ENCODE peak calls at places on chromosomes 13 and 19, in five cellular contexts. M is Panc1; E is heart right ventricle; P is CD8-positive, alpha-beta T cell; Z is endodermal cell. U is an unnamed sample. For H3K4me1, the result is how much of the 10 kb centered on the place peaks cover.

GRCh38 chr19:35228177-35228930 is at the start of gene FAM187B:
- DNase-seq in M (no peak), E (no peak), P (no peak), Z (no peak), U (peak)

GRCh38 chr13:97495678-97496077 is 61.7 kb downstream of the RAP2A start:
- DNase-seq in M (no peak), E (no peak), P (no peak), Z (peak), U (no peak)

GRCh38 chr19:40413291-40413994 is at the start of gene PRX:
- DNase-seq in M (no peak), E (no peak), P (no peak), Z (peak), U (no peak)

GRCh38 chr13:24500977-24501376 is 11.6 kb downstream of the PARP4 start:
- DNase-seq in M (no peak), E (no peak), P (no peak), Z (no peak), U (no peak)

GRCh38 chr13:99528547-99528946 is 27.3 kb downstream of the TM9SF2 start:
- DNase-seq in M (no peak), E (no peak), P (peak), Z (no peak), U (no peak)

GRCh38 chr13:97241761-97242160 is 19.6 kb downstream of the MBNL2 start:
- DNase-seq in M (no peak), E (peak), P (no peak), Z (no peak), U (no peak)

GRCh38 chr13:73451120-73452029 is 392.6 kb downstream of the KLF5 start:
- DNase-seq in M (no peak), E (no peak), P (no peak), Z (no peak), U (no peak)

GRCh38 chr13:90336507-90336906 is 1011.0 kb upstream of the MIR17HG start:
- DNase-seq in M (no peak), E (no peak), P (no peak), Z (no peak), U (no peak)

GRCh38 chr19:12833418-12833746 is 997 bp downstream of the RTBDN start:
- DNase-seq in M (no peak), E (no peak), P (no peak), Z (no peak), U (no peak)

GRCh38 chr19:52527954-52528326 is 472 bp downstream of the ZNF808 start:
- DNase-seq in M (no peak), E (no peak), P (no peak), Z (peak), U (no peak)

GRCh38 chr19:38173324-38174041 is 50.5 kb downstream of the DPF1 start:
- DNase-seq in M (no peak), E (peak), P (no peak), Z (no peak), U (peak)

GRCh38 chr13:25463496-25463895 is 91.7 kb downstream of the ATP8A2 start:
- DNase-seq in M (no peak), E (no peak), P (no peak), Z (no peak), U (no peak)

GRCh38 chr13:114063545-114064515 is 68.6 kb downstream of the RASA3 start:
- DNase-seq in M (no peak), E (peak), P (no peak), Z (no peak), U (peak)

GRCh38 chr13:65965496-65965895 is 1264.6 kb downstream of the PCDH9 start:
- DNase-seq in M (no peak), E (no peak), P (no peak), Z (no peak), U (no peak)

GRCh38 chr13:111623170-111623569 is 302.7 kb downstream of the TEX29 start:
- DNase-seq in M (no peak), E (no peak), P (no peak), Z (peak), U (no peak)

GRCh38 chr13:111627596-111627995 is 307.2 kb downstream of the TEX29 start:
- DNase-seq in M (no peak), E (no peak), P (no peak), Z (no peak), U (peak)

GRCh38 chr13:111623743-111624505 is 303.5 kb downstream of the TEX29 start:
- DNase-seq in M (no peak), E (no peak), P (no peak), Z (no peak), U (peak)

GRCh38 chr13:111626371-111627305 is 306.2 kb downstream of the TEX29 start:
- DNase-seq in M (no peak), E (no peak), P (no peak), Z (no peak), U (peak)

DNA sequence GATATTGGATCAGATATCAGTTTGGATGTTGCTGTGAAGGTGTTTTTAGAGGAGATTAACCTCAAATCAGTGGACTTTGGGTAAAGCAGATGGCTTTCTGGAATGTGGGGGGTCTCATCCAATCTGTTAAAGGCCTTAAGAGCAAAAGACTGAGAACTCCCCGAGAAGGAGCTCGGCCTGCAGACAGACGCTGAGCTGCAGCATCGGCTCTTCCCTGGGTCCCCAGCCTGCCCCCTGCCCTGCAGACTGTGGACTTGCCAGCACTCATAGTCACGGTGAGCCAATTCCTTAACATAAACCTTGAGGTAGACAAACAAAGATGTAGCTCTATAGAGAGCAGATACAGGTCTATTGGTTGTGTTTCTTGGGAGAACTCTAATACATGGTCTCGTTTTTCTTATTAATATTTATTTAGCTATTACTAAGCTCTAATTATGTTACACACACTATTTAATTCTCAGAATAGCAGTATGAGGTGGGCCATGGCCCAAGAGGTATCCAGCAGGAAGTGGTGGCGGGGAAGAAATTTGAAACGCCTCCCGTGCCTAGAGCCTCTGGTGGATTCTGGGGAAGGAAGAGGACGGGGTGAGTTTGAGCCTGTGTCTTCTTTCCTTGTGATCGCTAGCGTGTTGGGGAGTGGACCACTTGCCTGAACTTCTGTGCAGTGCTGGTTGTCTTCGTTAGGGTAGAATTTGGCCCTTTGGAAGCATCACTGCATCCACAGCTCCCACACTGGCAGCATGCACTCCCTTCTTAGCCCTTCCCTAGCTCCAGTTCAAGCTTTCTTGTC is 305.3 kb downstream of the TEX29 start:
- DNase-seq in M (no peak), E (no peak), P (no peak), Z (no peak), U (peak)
- H3K27ac ChIP-seq in M (no peak), E (no peak), P (no peak), Z (no peak), U (no peak)

GRCh38 chr19:27815985-27816384 is 1397.0 kb downstream of the UQCRFS1 start:
- DNase-seq in M (no peak), E (no peak), P (no peak), Z (no peak), U (no peak)
- H3K4me1 ChIP-seq in M (under half), E (under half), P (under half), Z (under half), U (under half)

GRCh38 chr19:48418317-48419064 is 25.0 kb downstream of the GRIN2D start:
- DNase-seq in M (no peak), E (no peak), P (no peak), Z (peak), U (no peak)
- TF ChIP-seq CTCF in M (no peak), E (no peak), P (no peak), Z (peak), U (no peak)

DNA sequence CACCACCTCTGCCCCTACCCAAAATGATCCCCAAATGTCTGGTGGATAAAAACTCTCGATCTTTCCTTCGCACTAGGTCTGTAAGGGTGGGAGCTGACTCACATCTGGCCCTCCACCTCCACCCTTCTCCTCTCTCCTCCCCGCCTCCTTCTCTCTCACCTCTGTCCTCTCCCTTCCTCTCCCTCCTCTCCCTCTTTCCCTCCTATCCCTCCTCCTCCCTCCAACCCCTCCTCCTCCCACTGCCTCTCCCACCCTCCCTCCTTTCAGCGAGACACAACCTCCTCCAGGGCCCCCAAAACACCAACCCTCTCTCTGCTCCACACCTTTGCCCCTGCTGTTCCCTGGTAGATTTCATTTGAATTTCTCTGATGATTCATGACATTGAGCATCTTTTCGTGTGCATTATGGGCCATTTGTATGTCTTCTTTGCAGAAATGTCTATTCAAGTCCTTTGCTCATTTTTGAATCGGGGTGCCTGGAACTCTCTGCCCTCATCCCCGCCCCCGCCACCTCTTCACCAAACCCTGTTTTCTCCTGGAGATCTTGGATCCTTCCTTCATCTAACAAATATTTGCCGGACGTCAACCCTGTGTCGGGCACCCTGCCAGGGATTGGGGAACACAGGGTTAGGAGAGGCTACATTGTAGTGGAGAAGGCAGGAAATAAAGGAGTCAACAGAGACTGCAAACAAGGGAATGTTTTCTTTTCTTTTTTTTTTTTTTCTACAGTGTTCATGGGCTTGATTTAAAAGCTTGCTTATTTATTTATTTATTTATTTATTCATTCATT is 25.4 kb upstream of the SLC1A5 start:
- DNase-seq in M (no peak), E (peak), P (no peak), Z (no peak), U (peak)
- H3K27ac ChIP-seq in M (no peak), E (no peak), P (no peak), Z (no peak), U (peak)

GRCh38 chr19:49315111-49315510 is 9.9 kb downstream of the SLC6A16 start:
- DNase-seq in M (no peak), E (no peak), P (no peak), Z (no peak), U (peak)
- H3K4me1 ChIP-seq in M (under half), E (under half), P (under half), Z (under half), U (under half)

DNA sequence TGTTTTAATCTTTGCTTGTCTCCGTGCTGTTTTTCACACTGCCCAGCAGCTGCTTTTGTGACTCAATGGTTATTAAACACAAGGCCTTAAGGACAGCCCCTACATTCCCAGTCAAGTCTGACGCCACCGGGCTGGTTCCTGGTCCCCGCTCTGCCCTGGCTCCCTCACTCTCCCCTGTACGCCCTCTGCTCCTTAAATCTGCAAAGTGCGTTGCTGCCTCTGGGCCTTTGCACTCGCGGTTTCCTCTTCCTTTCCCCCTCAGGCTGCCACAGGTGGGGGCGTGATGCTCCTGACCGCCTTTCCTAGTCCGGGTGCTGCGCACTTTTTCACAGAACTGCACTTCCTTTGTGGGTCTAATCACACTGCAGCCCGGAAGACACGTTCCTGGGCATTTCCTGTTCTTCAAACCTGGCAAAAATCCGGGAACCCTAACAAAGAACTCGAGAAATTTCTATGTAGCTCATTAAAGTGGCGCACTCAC is 25.6 kb downstream of the NOSIP start:
- DNase-seq in M (no peak), E (peak), P (peak), Z (no peak), U (peak)
- TF ChIP-seq CTCF in M (no peak), E (no peak), P (no peak), Z (no peak), U (no peak)

U was measured in right atrium auricular region.